ENCODE peak calls at places on chromosome 14, in ten cellular contexts. M, Y, V, K, O, L, F, P, D and Q are unnamed samples.

GRCh38 chr14:89356496-89356895 is 60.5 kb downstream of the FOXN3 start:
- DNase-seq in M (no peak), Y (no peak), V (no peak), K (no peak), O (no peak), L (no peak), F (no peak), P (no peak), D (no peak), Q (no peak)

GRCh38 chr14:37237735-37238200 is 40.0 kb downstream of the MIPOL1 start:
- DNase-seq in M (no peak), Y (no peak), V (no peak), K (no peak), O (no peak), L (no peak), F (no peak), P (no peak), D (no peak), Q (no peak)

GRCh38 chr14:105500036-105500725 is 9.1 kb downstream of the TEDC1 start:
- DNase-seq in M (no peak), Y (no peak), V (no peak), K (no peak), O (no peak), L (no peak), F (peak), P (no peak), D (peak), Q (no peak)

GRCh38 chr14:73176673-73177072 is 40.4 kb downstream of the PSEN1 start:
- DNase-seq in M (no peak), Y (no peak), V (no peak), K (no peak), O (no peak), L (no peak), F (no peak), P (no peak), D (no peak), Q (no peak)

GRCh38 chr14:52363969-52364368 is 49.9 kb downstream of the PTGER2 start:
- DNase-seq in M (no peak), Y (no peak), V (no peak), K (no peak), O (no peak), L (no peak), F (no peak), P (no peak), D (no peak), Q (no peak)

GRCh38 chr14:68730811-68731425 is 61.9 kb downstream of the ZFP36L1 start:
- DNase-seq in M (no peak), Y (no peak), V (no peak), K (no peak), O (no peak), L (no peak), F (no peak), P (no peak), D (no peak), Q (no peak)

GRCh38 chr14:59360923-59361794 is 104.0 kb downstream of the GPR135 start:
- DNase-seq in M (peak), Y (peak), V (peak), K (no peak), O (no peak), L (no peak), F (no peak), P (peak), D (peak), Q (no peak)

GRCh38 chr14:69712637-69713088 is 54.3 kb upstream of the SRSF5 start:
- DNase-seq in M (peak), Y (no peak), V (peak), K (no peak), O (peak), L (no peak), F (no peak), P (no peak), D (peak), Q (no peak)

GRCh38 chr14:52150162-52150561 is 81.3 kb upstream of the NID2 start:
- DNase-seq in M (no peak), Y (no peak), V (no peak), K (no peak), O (no peak), L (no peak), F (no peak), P (no peak), D (no peak), Q (no peak)

GRCh38 chr14:28755198-28755794 is 11.3 kb upstream of the FOXG1 start:
- DNase-seq in M (no peak), Y (no peak), V (no peak), K (no peak), O (no peak), L (no peak), F (no peak), P (no peak), D (no peak), Q (no peak)

GRCh38 chr14:30330452-30330851 is 228.5 kb upstream of the G2E3 start:
- DNase-seq in M (no peak), Y (no peak), V (no peak), K (no peak), O (no peak), L (no peak), F (no peak), P (no peak), D (no peak), Q (no peak)

GRCh38 chr14:71242237-71242748 is 335.0 kb downstream of the PCNX1 start:
- DNase-seq in M (no peak), Y (no peak), V (no peak), K (no peak), O (peak), L (no peak), F (no peak), P (no peak), D (no peak), Q (no peak)

GRCh38 chr14:88983755-88984154 is 159.3 kb downstream of the TTC8 start:
- DNase-seq in M (no peak), Y (no peak), V (no peak), K (peak), O (no peak), L (no peak), F (no peak), P (no peak), D (no peak), Q (no peak)

GRCh38 chr14:95514131-95515079 is 2.0 kb downstream of the SYNE3 start:
- DNase-seq in M (no peak), Y (no peak), V (no peak), K (no peak), O (no peak), L (no peak), F (peak), P (no peak), D (no peak), Q (no peak)

GRCh38 chr14:51216602-51217001 is 23.4 kb upstream of the TMX1 start:
- DNase-seq in M (no peak), Y (no peak), V (no peak), K (no peak), O (no peak), L (no peak), F (no peak), P (no peak), D (no peak), Q (no peak)

GRCh38 chr14:105073720-105074600 is 8.7 kb upstream of the GPR132 start:
- DNase-seq in M (no peak), Y (no peak), V (no peak), K (no peak), O (no peak), L (no peak), F (no peak), P (no peak), D (no peak), Q (no peak)

GRCh38 chr14:33210304-33210703 is 271.6 kb downstream of the NPAS3 start:
- DNase-seq in M (no peak), Y (no peak), V (no peak), K (peak), O (peak), L (no peak), F (no peak), P (no peak), D (no peak), Q (peak)

GRCh38 chr14:104600141-104600643 is 4.4 kb downstream of the TMEM179 start:
- DNase-seq in M (no peak), Y (no peak), V (peak), K (no peak), O (no peak), L (no peak), F (no peak), P (no peak), D (peak), Q (no peak)

GRCh38 chr14:105034314-105035039 is 13.6 kb upstream of the CDCA4 start:
- DNase-seq in M (no peak), Y (no peak), V (no peak), K (no peak), O (no peak), L (no peak), F (no peak), P (no peak), D (no peak), Q (no peak)

GRCh38 chr14:52911904-52912303 is 38.9 kb downstream of the FERMT2 start:
- DNase-seq in M (no peak), Y (no peak), V (no peak), K (no peak), O (no peak), L (no peak), F (no peak), P (no peak), D (no peak), Q (no peak)

GRCh38 chr14:68820999-68821683 is 28.3 kb upstream of the ZFP36L1 start:
- DNase-seq in M (no peak), Y (no peak), V (no peak), K (no peak), O (no peak), L (no peak), F (no peak), P (no peak), D (no peak), Q (no peak)

GRCh38 chr14:88352299-88353097 is 29.4 kb upstream of the KCNK10 start:
- DNase-seq in M (no peak), Y (no peak), V (no peak), K (no peak), O (peak), L (peak), F (no peak), P (no peak), D (no peak), Q (no peak)

GRCh38 chr14:33435911-33436310 is 497.2 kb downstream of the NPAS3 start:
- DNase-seq in M (no peak), Y (no peak), V (no peak), K (peak), O (no peak), L (peak), F (no peak), P (no peak), D (no peak), Q (no peak)

GRCh38 chr14:100544506-100545141 is 42.6 kb downstream of the BEGAIN start:
- DNase-seq in M (no peak), Y (no peak), V (no peak), K (no peak), O (no peak), L (no peak), F (no peak), P (no peak), D (no peak), Q (no peak)

GRCh38 chr14:95197498-95198010 is 40.2 kb upstream of the DICER1 start:
- DNase-seq in M (no peak), Y (no peak), V (no peak), K (no peak), O (no peak), L (no peak), F (peak), P (peak), D (no peak), Q (no peak)

GRCh38 chr14:69685716-69686115 is 74.3 kb downstream of the SUSD6 start:
- DNase-seq in M (peak), Y (peak), V (peak), K (peak), O (peak), L (no peak), F (no peak), P (no peak), D (peak), Q (no peak)

GRCh38 chr14:85366226-85366625 is 163.7 kb upstream of the FLRT2 start:
- DNase-seq in M (no peak), Y (no peak), V (no peak), K (no peak), O (peak), L (no peak), F (no peak), P (no peak), D (no peak), Q (no peak)

GRCh38 chr14:88848571-88848970 is 24.1 kb downstream of the TTC8 start:
- DNase-seq in M (no peak), Y (no peak), V (no peak), K (no peak), O (no peak), L (no peak), F (no peak), P (no peak), D (no peak), Q (no peak)

GRCh38 chr14:42192659-42193425 is 586.2 kb downstream of the LRFN5 start:
- DNase-seq in M (no peak), Y (no peak), V (no peak), K (peak), O (no peak), L (peak), F (no peak), P (no peak), D (no peak), Q (no peak)

GRCh38 chr14:68585690-68586089 is 207.2 kb downstream of the ZFP36L1 start:
- DNase-seq in M (no peak), Y (no peak), V (no peak), K (no peak), O (no peak), L (no peak), F (no peak), P (no peak), D (no peak), Q (no peak)

GRCh38 chr14:99630202-99630601 is 14.7 kb upstream of the HHIPL1 start:
- DNase-seq in M (no peak), Y (no peak), V (no peak), K (no peak), O (no peak), L (no peak), F (no peak), P (no peak), D (no peak), Q (no peak)

GRCh38 chr14:74875941-74876913 is at the start of gene PROX2:
- DNase-seq in M (no peak), Y (no peak), V (no peak), K (no peak), O (no peak), L (no peak), F (no peak), P (no peak), D (no peak), Q (peak)

GRCh38 chr14:80150301-80150700 is 61.0 kb downstream of the DIO2 start:
- DNase-seq in M (no peak), Y (no peak), V (no peak), K (no peak), O (no peak), L (no peak), F (no peak), P (no peak), D (no peak), Q (no peak)

GRCh38 chr14:103188691-103189480 is 65.6 kb downstream of the TNFAIP2 start:
- DNase-seq in M (peak), Y (no peak), V (peak), K (no peak), O (peak), L (no peak), F (no peak), P (peak), D (peak), Q (peak)

GRCh38 chr14:105939810-105940508 is 413.6 kb downstream of the TMEM121 start:
- DNase-seq in M (no peak), Y (no peak), V (no peak), K (no peak), O (no peak), L (no peak), F (no peak), P (no peak), D (no peak), Q (no peak)

GRCh38 chr14:106691601-106692291 is 1165.4 kb downstream of the TMEM121 start:
- DNase-seq in M (peak), Y (no peak), V (peak), K (no peak), O (no peak), L (no peak), F (no peak), P (peak), D (peak), Q (no peak)

GRCh38 chr14:71803539-71804260 is 128.5 kb upstream of the RGS6 start:
- DNase-seq in M (no peak), Y (no peak), V (no peak), K (peak), O (no peak), L (peak), F (no peak), P (peak), D (no peak), Q (no peak)

GRCh38 chr14:102965282-102965681 is 42.8 kb downstream of the AMN start:
- DNase-seq in M (no peak), Y (no peak), V (no peak), K (no peak), O (no peak), L (no peak), F (no peak), P (no peak), D (no peak), Q (no peak)

GRCh38 chr14:77007975-77008421 is 20.5 kb downstream of the IRF2BPL start:
- DNase-seq in M (peak), Y (no peak), V (peak), K (no peak), O (no peak), L (no peak), F (peak), P (peak), D (peak), Q (no peak)

DNA sequence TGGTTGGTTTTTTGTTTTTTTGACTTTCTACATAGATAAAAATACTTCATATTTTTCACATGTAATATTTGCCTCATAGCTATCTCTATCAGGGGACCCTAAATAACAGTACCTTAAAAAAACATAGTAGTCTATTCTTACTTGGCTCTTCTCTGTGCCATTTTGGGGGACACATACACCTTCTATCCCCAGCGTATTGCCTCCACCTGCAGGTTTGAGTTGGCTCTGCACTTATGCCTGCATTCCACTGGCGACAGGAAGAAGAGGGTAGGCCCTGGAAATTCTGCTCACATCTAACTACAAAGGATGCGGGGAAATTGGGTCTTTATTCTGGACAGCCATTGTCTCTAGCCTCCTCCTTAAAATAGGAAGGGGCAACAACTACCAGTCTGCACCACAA is 13.8 kb upstream of the IFI27L2 start:
- DNase-seq in M (no peak), Y (no peak), V (no peak), K (no peak), O (peak), L (no peak), F (no peak), P (peak), D (no peak), Q (peak)
- TF ChIP-seq CTCF in M (peak), Y (no peak), V (peak), K (peak), O (peak), L (peak), F (no peak), P (no peak), D (peak), Q (peak)

GRCh38 chr14:66662374-66662773 is 154.4 kb downstream of the GPHN start:
- DNase-seq in M (no peak), Y (no peak), V (no peak), K (no peak), O (no peak), L (no peak), F (no peak), P (peak), D (no peak), Q (peak)
- TF ChIP-seq CTCF in M (peak), Y (no peak), V (peak), K (peak), O (peak), L (peak), F (no peak), P (peak), D (peak), Q (peak)

GRCh38 chr14:97704316-97704715 is 907.1 kb downstream of the VRK1 start:
- DNase-seq in M (no peak), Y (no peak), V (no peak), K (no peak), O (no peak), L (no peak), F (no peak), P (no peak), D (no peak), Q (no peak)
- TF ChIP-seq CTCF in M (no peak), Y (no peak), V (no peak), K (no peak), O (no peak), L (no peak), F (no peak), P (no peak), D (no peak), Q (no peak)

GRCh38 chr14:50038398-50039119 is 77.8 kb downstream of the VCPKMT start:
- DNase-seq in M (no peak), Y (no peak), V (peak), K (peak), O (peak), L (no peak), F (no peak), P (no peak), D (no peak), Q (no peak)
- TF ChIP-seq CTCF in M (no peak), Y (no peak), V (no peak), K (peak), O (no peak), L (peak), F (no peak), P (no peak), D (no peak), Q (no peak)

GRCh38 chr14:24390696-24391468 is 7.9 kb upstream of the NYNRIN start:
- DNase-seq in M (no peak), Y (no peak), V (no peak), K (no peak), O (no peak), L (no peak), F (no peak), P (no peak), D (no peak), Q (no peak)

GRCh38 chr14:24395609-24396580 is 2.9 kb upstream of the NYNRIN start:
- DNase-seq in M (no peak), Y (no peak), V (no peak), K (no peak), O (no peak), L (no peak), F (no peak), P (no peak), D (no peak), Q (no peak)

GRCh38 chr14:24389266-24389855 is 9.4 kb upstream of the NYNRIN start:
- DNase-seq in M (no peak), Y (no peak), V (no peak), K (no peak), O (no peak), L (no peak), F (no peak), P (no peak), D (no peak), Q (no peak)

GRCh38 chr14:24394275-24394674 is 4.5 kb upstream of the NYNRIN start:
- DNase-seq in M (no peak), Y (no peak), V (no peak), K (no peak), O (no peak), L (no peak), F (no peak), P (no peak), D (no peak), Q (no peak)

DNA sequence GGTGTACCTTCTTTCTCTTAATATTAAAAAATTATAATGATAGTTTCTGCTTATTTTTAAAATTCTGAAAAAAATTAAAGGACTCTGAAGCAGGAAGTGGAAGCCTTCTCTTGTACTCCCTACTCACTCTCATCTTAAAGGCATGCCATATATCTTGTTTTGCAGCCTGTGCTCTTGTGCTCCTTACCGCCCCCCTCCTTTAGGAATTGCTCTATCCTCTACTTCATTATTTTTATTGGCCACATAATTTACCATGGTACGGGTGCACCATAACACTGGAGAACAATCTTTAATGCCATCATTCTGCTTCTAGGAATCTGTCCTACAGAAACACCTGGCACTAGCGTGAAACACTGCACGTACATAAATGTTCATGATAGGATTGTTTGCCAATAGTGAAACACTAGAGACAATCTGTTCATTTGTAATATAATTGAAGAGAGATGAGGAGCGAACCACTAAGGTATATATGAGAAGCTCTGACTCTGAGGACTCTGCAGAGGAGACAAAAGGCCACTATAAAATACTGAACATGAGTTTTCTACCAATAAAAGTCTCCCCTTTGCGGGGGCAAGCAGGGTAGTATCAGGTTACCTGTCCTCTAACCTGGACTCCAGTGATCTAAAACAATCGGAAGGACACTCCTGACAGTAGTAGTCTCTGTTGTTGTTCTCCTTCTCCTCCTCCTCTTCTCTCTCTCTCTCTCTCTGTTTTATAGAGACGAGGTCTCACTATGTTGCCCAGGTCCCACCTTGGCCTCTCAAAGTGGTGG is 6.3 kb upstream of the NYNRIN start:
- DNase-seq in M (no peak), Y (no peak), V (no peak), K (no peak), O (no peak), L (no peak), F (no peak), P (peak), D (no peak), Q (no peak)
- TF ChIP-seq CTCF in M (no peak), Y (no peak), V (no peak), K (no peak), O (peak), L (peak), F (no peak), P (no peak), D (no peak), Q (no peak)